ENCODE peak calls at places on chromosomes 3 and 15, in nine cellular contexts. D is pancreas; Q is activated naive CD4-positive, alpha-beta T cell treated with anti-CD3 and anti-CD28 coated beads, Interleukin-2, amount 50 U/mL, for 72 hours; T is thoracic aorta; P is RWPE2; R is natural killer cell; B is lower lobe of right lung; E is CD4-positive, alpha-beta T cell; U is Right ventricle myocardium superior. V is an unnamed sample.

GRCh38 chr15:82398785-82399184 is 30.8 kb upstream of the GOLGA6L9 start:
- ATAC-seq in D (no peak), Q (no peak), T (no peak), P (no peak), R (no peak), B (no peak), E (no peak), U (no peak), V (no peak)

GRCh38 chr3:152328841-152329240 is 60.1 kb downstream of the MBNL1 start:
- ATAC-seq in D (peak), Q (no peak), T (peak), P (peak), R (no peak), B (peak), E (no peak), U (peak), V (peak)

GRCh38 chr15:52040167-52040900 is 21.3 kb downstream of the MAPK6 start:
- ATAC-seq in D (peak), Q (no peak), T (no peak), P (peak), R (no peak), B (peak), E (no peak), U (peak), V (peak)

GRCh38 chr15:53203454-53203853 is 413.3 kb upstream of the ONECUT1 start:
- ATAC-seq in D (peak), Q (no peak), T (no peak), P (no peak), R (no peak), B (no peak), E (no peak), U (no peak), V (no peak)

GRCh38 chr15:63048986-63049665 is 6.6 kb downstream of the TPM1 start:
- ATAC-seq in D (peak), Q (peak), T (no peak), P (peak), R (peak), B (peak), E (peak), U (peak), V (peak)

GRCh38 chr3:29226709-29227108 is 54.2 kb upstream of the RBMS3 start:
- ATAC-seq in D (no peak), Q (no peak), T (no peak), P (no peak), R (no peak), B (no peak), E (no peak), U (no peak), V (no peak)

GRCh38 chr3:71301001-71301400 is 282.5 kb downstream of the FOXP1 start:
- ATAC-seq in D (no peak), Q (peak), T (no peak), P (no peak), R (no peak), B (no peak), E (no peak), U (no peak), V (no peak)

GRCh38 chr3:23960649-23961048 is 15.6 kb downstream of the NR1D2 start:
- ATAC-seq in D (no peak), Q (no peak), T (no peak), P (no peak), R (no peak), B (no peak), E (no peak), U (no peak), V (no peak)

GRCh38 chr3:9402410-9403228 is 5.2 kb downstream of the SETD5 start:
- ATAC-seq in D (peak), Q (no peak), T (no peak), P (peak), R (no peak), B (no peak), E (no peak), U (no peak), V (no peak)